ENCODE peak calls at places on chromosomes 1 and 21, in seven cellular contexts. T, F, H, Y, P, V and K are unnamed samples.

GRCh38 chr1:167297222-167298214 is 76.8 kb downstream of the POU2F1 start:
- DNase-seq in H (peak), F (no peak), P (peak), V (peak), Y (no peak), T (no peak), K (no peak)

GRCh38 chr1:52348704-52349301 is 17.2 kb downstream of the CC2D1B start:
- DNase-seq in V (peak), H (peak), F (no peak), Y (peak), P (peak), T (peak), K (peak)

GRCh38 chr1:181499825-181500224 is 16.5 kb downstream of the CACNA1E start:
- DNase-seq in T (no peak), Y (no peak), H (no peak), V (no peak), F (no peak), P (no peak), K (no peak)

GRCh38 chr1:209768354-209768774 is 12.5 kb downstream of the TRAF3IP3 start:
- DNase-seq in Y (no peak), P (no peak), T (no peak), V (no peak), H (no peak), F (no peak), K (no peak)

GRCh38 chr1:152053375-152053774 is 16.6 kb upstream of the S100A11 start:
- DNase-seq in T (no peak), H (no peak), P (no peak), F (no peak), Y (no peak), V (no peak), K (no peak)

GRCh38 chr21:17671733-17672132 is 59.0 kb upstream of the BTG3 start:
- DNase-seq in H (no peak), V (no peak), T (no peak), P (no peak), Y (no peak), F (no peak), K (no peak)

GRCh38 chr1:51630922-51631321 is 14.0 kb downstream of the OSBPL9 start:
- DNase-seq in T (no peak), V (no peak), F (no peak), H (no peak), P (no peak), Y (no peak), K (no peak)

GRCh38 chr1:162422662-162423375 is 10.9 kb upstream of the SH2D1B start:
- DNase-seq in Y (no peak), H (no peak), P (no peak), T (no peak), V (no peak), F (no peak), K (no peak)

GRCh38 chr21:38234395-38235142 is 22.2 kb upstream of the KCNJ15 start:
- DNase-seq in T (no peak), F (no peak), V (peak), P (no peak), H (no peak), Y (peak), K (no peak)

GRCh38 chr1:189180057-189180456 is 1297.6 kb downstream of the BRINP3 start:
- DNase-seq in P (no peak), T (no peak), Y (no peak), H (no peak), F (no peak), V (no peak), K (no peak)

GRCh38 chr1:61400997-61401396 is 318.6 kb downstream of the NFIA start:
- DNase-seq in F (no peak), H (no peak), T (no peak), V (no peak), Y (no peak), P (no peak), K (no peak)

GRCh38 chr1:187342495-187342894 is 513.7 kb downstream of the PLA2G4A start:
- DNase-seq in V (no peak), H (peak), T (no peak), P (peak), F (no peak), Y (no peak), K (no peak)

GRCh38 chr1:87061742-87062156 is 147.3 kb downstream of the HS2ST1 start:
- DNase-seq in V (no peak), P (peak), H (peak), T (no peak), F (no peak), Y (no peak), K (no peak)

GRCh38 chr1:228399531-228400236 is 7.0 kb downstream of the TRIM11 start:
- DNase-seq in P (no peak), T (peak), H (no peak), V (no peak), F (no peak), Y (no peak), K (no peak)

GRCh38 chr1:92479587-92479986 is 7.1 kb downstream of the GFI1 start:
- DNase-seq in V (no peak), F (no peak), T (no peak), H (no peak), Y (no peak), P (no peak), K (no peak)

GRCh38 chr1:29623501-29623900 is 387.2 kb downstream of the PTPRU start:
- DNase-seq in F (no peak), H (no peak), Y (no peak), V (no peak), P (no peak), T (no peak), K (no peak)

GRCh38 chr1:245684111-245684510 is 529.3 kb downstream of the KIF26B start:
- DNase-seq in P (no peak), Y (no peak), F (no peak), T (no peak), H (no peak), V (no peak), K (no peak)

GRCh38 chr1:6037338-6037762 is 8.3 kb upstream of the KCNAB2 start:
- DNase-seq in P (peak), Y (peak), H (peak), T (no peak), V (no peak), F (no peak), K (no peak)

GRCh38 chr1:205577874-205578658 is 53.7 kb downstream of the ELK4 start:
- DNase-seq in T (no peak), P (no peak), H (peak), Y (no peak), F (no peak), V (peak), K (no peak)

GRCh38 chr1:53588053-53588779 is 129.0 kb downstream of the DMRTB1 start:
- DNase-seq in F (no peak), V (no peak), H (no peak), P (no peak), T (no peak), Y (no peak), K (no peak)

GRCh38 chr1:38129971-38130370 is 83.4 kb upstream of the POU3F1 start:
- DNase-seq in V (no peak), T (no peak), H (peak), P (no peak), Y (no peak), F (no peak), K (no peak)

GRCh38 chr1:86430376-86430775 is 6.4 kb downstream of the CLCA2 start:
- DNase-seq in Y (no peak), F (no peak), P (no peak), V (peak), H (no peak), T (no peak), K (no peak)

DNA sequence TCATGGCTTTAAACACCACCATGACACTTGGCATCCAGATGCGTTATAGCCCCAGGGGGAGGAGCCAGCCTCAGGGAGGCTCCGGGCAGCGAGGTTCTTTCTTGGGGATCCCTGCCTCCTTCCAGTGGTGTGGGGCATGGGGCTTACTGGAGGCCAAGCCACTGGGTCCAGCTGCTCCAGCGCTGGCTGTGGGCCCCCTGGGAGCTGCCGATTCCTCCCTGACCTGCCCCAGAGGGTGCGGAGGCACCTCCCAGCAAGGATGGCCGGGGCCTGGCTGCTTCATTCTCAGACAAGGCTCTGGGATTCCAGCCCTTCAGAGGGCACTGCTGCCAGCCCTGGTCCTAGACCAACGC is 159.3 kb downstream of the PEX14 start:
- DNase-seq in T (no peak), H (no peak), P (no peak), Y (no peak), F (no peak), V (no peak), K (no peak)
- H2BK5ac ChIP-seq in T (no peak), H (no peak), P (no peak), Y (no peak), F (peak), V (no peak), K (no peak)

GRCh38 chr1:164907666-164908065 is 348.7 kb downstream of the PBX1 start:
- DNase-seq in Y (peak), H (no peak), V (peak), P (no peak), F (no peak), T (no peak), K (no peak)

GRCh38 chr1:164905891-164906290 is 346.9 kb downstream of the PBX1 start:
- DNase-seq in T (no peak), F (no peak), Y (no peak), V (no peak), H (no peak), P (no peak), K (no peak)

GRCh38 chr1:164902491-164902890 is 343.5 kb downstream of the PBX1 start:
- DNase-seq in T (no peak), P (no peak), V (no peak), Y (no peak), H (no peak), F (no peak), K (no peak)
- H2BK5ac ChIP-seq in T (no peak), P (no peak), V (no peak), Y (no peak), H (no peak), F (no peak), K (no peak)

DNA sequence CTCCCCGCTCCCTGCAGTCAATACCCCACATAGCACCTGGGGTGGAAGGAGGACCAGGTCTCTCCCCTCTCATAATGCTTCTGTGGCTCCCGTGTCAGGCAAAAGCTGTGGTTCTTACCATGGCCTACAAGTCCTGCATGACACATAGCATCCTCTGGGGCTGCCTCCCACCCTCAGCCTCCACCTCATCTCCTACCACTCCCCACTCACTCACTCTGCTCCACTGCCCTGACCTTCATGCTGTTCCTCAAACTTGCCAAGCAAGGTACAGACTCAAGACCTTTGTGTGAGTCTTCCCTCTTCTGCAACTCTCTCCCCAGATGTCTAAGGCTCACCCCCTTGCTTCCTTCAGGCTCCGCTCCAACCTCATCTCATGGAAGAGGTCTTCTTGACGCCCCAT is 28.0 kb upstream of the VANGL1 start:
- DNase-seq in Y (no peak), V (no peak), H (no peak), P (no peak), F (no peak), T (no peak), K (no peak)
- H2BK5ac ChIP-seq in Y (no peak), V (no peak), H (no peak), P (no peak), F (no peak), T (no peak), K (no peak)

DNA sequence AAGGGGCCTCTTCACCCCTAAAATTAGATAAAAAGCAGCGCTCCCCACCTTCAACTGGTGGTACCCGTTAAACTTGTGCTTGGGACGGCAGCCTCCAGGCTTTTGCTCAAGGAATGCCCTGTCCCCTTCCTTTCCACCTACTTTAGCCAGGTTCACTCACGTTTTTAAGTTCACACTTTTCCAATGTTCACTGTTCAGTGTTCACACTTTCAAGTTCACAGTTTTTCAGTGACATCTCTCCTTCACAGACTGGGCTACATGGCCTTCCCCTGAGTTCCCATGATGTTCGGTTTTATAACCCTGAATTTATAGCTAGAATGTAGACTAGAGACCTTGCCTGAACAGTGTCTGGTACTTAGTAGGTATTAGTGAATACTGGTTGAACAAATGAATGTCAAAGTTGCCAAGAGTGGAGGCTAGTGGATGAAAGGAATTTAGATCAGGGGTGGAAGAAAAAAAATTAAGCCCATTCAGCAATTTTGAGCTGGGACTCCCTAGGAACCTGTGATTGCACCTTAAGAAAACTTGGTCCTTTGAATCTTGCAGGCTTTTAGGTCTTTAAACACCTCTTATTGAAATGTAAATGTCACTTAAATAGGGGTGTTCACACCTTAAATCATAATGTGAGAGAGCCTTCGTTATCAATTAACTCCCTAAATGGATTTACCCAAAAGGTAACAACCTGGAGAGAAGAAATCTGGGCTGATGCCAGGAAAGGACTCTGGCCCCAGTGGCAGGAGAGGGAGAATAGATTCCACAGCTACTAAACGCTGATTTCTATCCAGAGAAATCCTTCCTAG is 12.3 kb downstream of the BTG2 start:
- DNase-seq in T (no peak), H (no peak), P (no peak), Y (no peak), V (no peak), F (no peak), K (no peak)
- H2BK5ac ChIP-seq in T (no peak), H (no peak), P (no peak), Y (no peak), V (no peak), F (no peak), K (no peak)

GRCh38 chr1:227065311-227065710 is 125.2 kb downstream of the COQ8A start:
- DNase-seq in H (no peak), T (no peak), P (no peak), F (no peak), Y (no peak), V (peak), K (no peak)
- H2BK5ac ChIP-seq in H (no peak), T (no peak), P (no peak), F (no peak), Y (no peak), V (no peak), K (no peak)

DNA sequence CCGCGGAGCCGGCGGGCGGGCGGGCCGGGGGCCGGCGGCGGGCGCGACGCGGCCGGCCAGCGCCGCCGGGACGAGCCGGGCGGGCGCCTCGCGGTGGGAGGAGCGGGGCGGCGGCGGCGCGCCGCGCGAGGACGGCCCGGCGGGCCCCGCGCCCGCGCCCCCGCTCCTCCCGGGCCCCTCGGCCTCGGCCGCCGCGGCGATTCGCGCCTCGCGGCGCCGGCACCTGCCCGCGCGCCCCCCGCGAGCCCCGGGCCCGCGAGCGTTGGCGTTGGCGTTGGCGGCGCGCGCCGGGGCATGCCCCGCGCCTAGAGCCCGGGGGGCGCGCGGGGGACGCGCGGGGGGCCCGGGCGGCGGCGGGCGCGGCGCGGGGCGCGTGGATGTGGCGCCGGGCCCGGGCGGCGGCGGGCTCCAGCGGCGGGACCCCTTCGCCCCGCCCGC is at the start of gene SKI:
- DNase-seq in H (no peak), Y (no peak), T (no peak), F (no peak), P (no peak), V (no peak), K (no peak)
- H2BK5ac ChIP-seq in H (peak), Y (peak), T (no peak), F (peak), P (peak), V (peak), K (peak)

DNA sequence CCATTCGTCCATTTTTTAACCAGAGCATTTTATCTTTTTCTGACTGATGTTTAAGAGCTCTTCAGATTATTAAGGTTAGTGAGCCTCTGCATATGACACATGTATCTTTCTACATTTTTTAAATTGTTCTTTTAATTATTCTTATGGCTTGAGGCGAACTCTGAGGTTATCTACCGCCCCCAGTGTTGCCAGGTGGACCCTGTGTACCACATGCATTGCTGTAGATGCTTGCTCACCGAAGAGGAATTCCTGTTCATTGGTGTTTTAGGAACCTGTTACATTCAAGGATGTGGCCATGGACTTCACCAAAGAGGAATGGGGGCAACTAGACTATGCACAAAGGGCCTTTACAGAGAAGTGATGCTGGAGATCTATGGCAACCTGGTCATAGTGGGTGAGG is 31.8 kb downstream of the ZNF684 start:
- DNase-seq in Y (no peak), F (no peak), P (no peak), V (peak), H (no peak), T (no peak), K (no peak)
- H2BK5ac ChIP-seq in Y (no peak), F (no peak), P (no peak), V (no peak), H (no peak), T (no peak), K (no peak)

GRCh38 chr1:125119024-125119441 is 3934.3 kb downstream of the SRGAP2C start:
- DNase-seq in F (no peak), P (no peak), H (no peak), V (no peak), T (peak), Y (no peak), K (no peak)
- H2BK5ac ChIP-seq in F (no peak), P (no peak), H (no peak), V (no peak), T (no peak), Y (no peak), K (no peak)